ENCODE peak calls at places on chromosomes 4 and X, in seven cellular contexts. I is PC-9, J is astrocyte, N is GM23338, Z is endothelial cell of umbilical vein, B is H9, W is OCI-LY7. G is an unnamed sample.

GRCh38 chr4:8409271-8410065 is 31.1 kb downstream of the ACOX3 start:
- DNase-seq in I (peak; percentile 15), J (no peak), N (no peak), Z (no peak), B (no peak), W (no peak), G (peak; percentile 48)

GRCh38 chrX:105869676-105870075 is 47.3 kb downstream of the NRK start:
- DNase-seq in I (no peak), J (peak; percentile 33), N (no peak), Z (no peak), B (no peak), W (no peak), G (no peak)

GRCh38 chr4:83025563-83025962 is 9.4 kb upstream of the COPS4 start:
- DNase-seq in I (no peak), J (no peak), N (no peak), Z (no peak), B (no peak), W (peak; percentile 30), G (no peak)

GRCh38 chrX:30971761-30972603 is 82.9 kb upstream of the TAB3 start:
- DNase-seq in I (peak; percentile 3), J (peak; percentile 18), N (peak; percentile 51), Z (peak; percentile 23), B (peak; percentile 42), W (peak; percentile 54), G (peak; percentile 66)

GRCh38 chrX:44731160-44731559 is 112.7 kb upstream of the DUSP21 start:
- DNase-seq in I (no peak), J (no peak), N (no peak), Z (no peak), B (no peak), W (no peak), G (peak; percentile 40)

GRCh38 chr4:86032476-86033022 is 327.3 kb downstream of the MAPK10 start:
- DNase-seq in I (peak; percentile 12), J (peak; percentile 95), N (no peak), Z (no peak), B (no peak), W (no peak), G (peak; percentile 93)

GRCh38 chr4:39259571-39260330 is 77.4 kb downstream of the WDR19 start:
- DNase-seq in I (no peak), J (peak; percentile 81), N (no peak), Z (peak; percentile 68), B (no peak), W (no peak), G (peak; percentile 56)

GRCh38 chr4:15755781-15756180 is 22.3 kb upstream of the CD38 start:
- DNase-seq in I (no peak), J (no peak), N (no peak), Z (no peak), B (no peak), W (no peak), G (no peak)

GRCh38 chr4:127479031-127479622 is 153.6 kb upstream of the INTU start:
- DNase-seq in I (no peak), J (peak; percentile 22), N (peak; percentile 76), Z (peak; percentile 22), B (no peak), W (peak; percentile 30), G (peak; percentile 67)

GRCh38 chrX:37455381-37455780 is 106.2 kb downstream of the PRRG1 start:
- DNase-seq in I (no peak), J (no peak), N (no peak), Z (no peak), B (no peak), W (no peak), G (no peak)

GRCh38 chr4:185238261-185238681 is 28.9 kb downstream of the SNX25 start:
- DNase-seq in I (no peak), J (peak; percentile 83), N (no peak), Z (no peak), B (no peak), W (no peak), G (peak; percentile 88)
- H3K79me2 ChIP-seq in I (peaks cover 8% of the 10 kb centered on the region), J (peaks cover 49% of the 10 kb centered on the region), N (peaks cover 61% of the 10 kb centered on the region), Z (peaks cover 17% of the 10 kb centered on the region), B (no peaks in the 10 kb centered on the region), W (peaks cover 33% of the 10 kb centered on the region), G (peaks cover 67% of the 10 kb centered on the region)

GRCh38 chr4:156945532-156945931 is 26.1 kb downstream of the PDGFC start:
- DNase-seq in I (no peak), J (peak; percentile 48), N (no peak), Z (peak; percentile 50), B (no peak), W (no peak), G (peak; percentile 66)

GRCh38 chr4:156939801-156940200 is 31.8 kb downstream of the PDGFC start:
- DNase-seq in I (no peak), J (no peak), N (no peak), Z (peak; percentile 30), B (no peak), W (no peak), G (peak; percentile 53)

GRCh38 chr4:156946508-156947197 is 24.9 kb downstream of the PDGFC start:
- DNase-seq in I (no peak), J (peak; percentile 99), N (no peak), Z (peak; percentile 89), B (no peak), W (no peak), G (peak; percentile 99)

GRCh38 chr4:156941940-156942548 is 29.6 kb downstream of the PDGFC start:
- DNase-seq in I (peak; percentile 37), J (peak; percentile 95), N (peak; percentile 78), Z (peak; percentile 88), B (peak; percentile 53), W (no peak), G (no peak)

GRCh38 chr4:156942991-156943390 is 28.6 kb downstream of the PDGFC start:
- DNase-seq in I (no peak), J (no peak), N (no peak), Z (no peak), B (no peak), W (no peak), G (no peak)
- H3K79me2 ChIP-seq in I (no peaks in the 10 kb centered on the region), J (peaks cover 89% of the 10 kb centered on the region), N (no peaks in the 10 kb centered on the region), Z (peaks cover 2% of the 10 kb centered on the region), B (no peaks in the 10 kb centered on the region), W (no peaks in the 10 kb centered on the region), G (peaks cover 80% of the 10 kb centered on the region)

DNA sequence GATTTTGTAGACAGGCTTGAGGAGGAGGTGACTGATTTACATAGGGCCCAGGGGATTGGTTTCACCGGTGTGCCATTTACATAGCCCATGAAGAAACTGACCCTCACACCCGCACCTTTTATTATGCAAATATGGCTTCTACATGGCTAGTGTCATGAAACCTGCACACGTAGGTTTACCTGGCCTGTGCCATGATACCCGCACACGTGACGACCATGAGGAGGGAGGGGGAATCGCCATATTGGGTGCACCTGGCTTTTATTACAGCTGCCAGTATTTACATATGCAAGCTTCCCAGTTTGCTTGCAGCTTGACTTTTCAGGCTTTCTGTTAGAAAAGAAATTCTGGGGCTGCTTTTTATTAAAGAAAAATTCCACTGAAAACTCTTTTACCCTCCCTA is 359.7 kb downstream of the ADAM29 start:
- DNase-seq in I (no peak), J (no peak), N (peak; percentile 68), Z (no peak), B (peak; percentile 39), W (no peak), G (no peak)
- H3K79me2 ChIP-seq in I (no peaks in the 10 kb centered on the region), J (no peaks in the 10 kb centered on the region), N (no peaks in the 10 kb centered on the region), Z (no peaks in the 10 kb centered on the region), B (no peaks in the 10 kb centered on the region), W (no peaks in the 10 kb centered on the region), G (no peaks in the 10 kb centered on the region)

GRCh38 chrX:16718824-16719333 is 533 bp upstream of the SYAP1 start:
- DNase-seq in I (no peak), J (no peak), N (no peak), Z (no peak), B (no peak), W (no peak), G (no peak)

GRCh38 chrX:16725067-16725466 is 5.7 kb downstream of the SYAP1 start:
- DNase-seq in I (no peak), J (no peak), N (no peak), Z (no peak), B (no peak), W (no peak), G (no peak)

GRCh38 chrX:16719334-16720084 is at the start of gene SYAP1:
- DNase-seq in I (peak; percentile 96), J (peak; percentile 96), N (peak; percentile 93), Z (peak; percentile 95), B (peak; percentile 99), W (peak; percentile 91), G (peak; percentile 94)

GRCh38 chrX:16727637-16728036 is 8.2 kb downstream of the SYAP1 start:
- DNase-seq in I (no peak), J (no peak), N (no peak), Z (no peak), B (no peak), W (no peak), G (no peak)

GRCh38 chrX:16722481-16722880 is 3.1 kb downstream of the SYAP1 start:
- DNase-seq in I (no peak), J (no peak), N (no peak), Z (no peak), B (no peak), W (no peak), G (peak; percentile 6)
- H3K79me2 ChIP-seq in I (peaks cover 69% of the 10 kb centered on the region), J (peaks cover 68% of the 10 kb centered on the region), N (peaks cover 76% of the 10 kb centered on the region), Z (peaks cover 34% of the 10 kb centered on the region), B (peaks cover 34% of the 10 kb centered on the region), W (peaks cover 39% of the 10 kb centered on the region), G (peaks cover 76% of the 10 kb centered on the region)

DNA sequence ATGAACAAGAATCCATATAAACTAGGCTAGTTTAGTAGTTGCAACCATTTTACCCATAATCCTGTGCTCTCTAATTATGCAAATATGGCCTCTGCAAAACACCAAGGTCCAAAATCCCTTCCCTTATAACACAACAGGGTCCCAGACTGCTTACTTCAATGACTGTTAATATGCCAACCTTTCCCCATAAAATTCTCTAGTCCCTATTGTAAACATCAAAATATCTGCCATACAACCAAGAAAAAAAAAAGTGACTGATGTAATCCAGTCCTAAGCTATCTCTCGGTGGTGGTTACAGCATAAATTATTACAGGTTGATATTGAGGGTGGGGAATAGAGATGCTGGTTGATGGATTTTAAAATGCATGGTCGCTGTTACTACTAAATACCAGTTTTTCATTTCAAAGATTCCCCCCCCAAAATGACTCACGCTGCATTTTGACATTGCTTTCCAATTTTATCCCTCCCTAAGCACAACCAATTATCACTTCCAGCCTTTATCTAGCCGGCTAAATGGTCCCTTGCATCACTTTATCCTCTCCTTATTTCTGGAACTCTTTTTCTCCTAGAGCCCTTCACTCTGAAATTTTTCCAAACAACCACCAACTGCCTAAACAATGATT is 44.8 kb downstream of the TSPAN5 start:
- DNase-seq in I (no peak), J (no peak), N (no peak), Z (no peak), B (no peak), W (no peak), G (peak; percentile 62)
- H3K79me2 ChIP-seq in I (peaks cover 43% of the 10 kb centered on the region), J (peaks cover 100% of the 10 kb centered on the region), N (peaks cover 86% of the 10 kb centered on the region), Z (peaks cover 86% of the 10 kb centered on the region), B (peaks cover 2% of the 10 kb centered on the region), W (no peaks in the 10 kb centered on the region), G (peaks cover 100% of the 10 kb centered on the region)

DNA sequence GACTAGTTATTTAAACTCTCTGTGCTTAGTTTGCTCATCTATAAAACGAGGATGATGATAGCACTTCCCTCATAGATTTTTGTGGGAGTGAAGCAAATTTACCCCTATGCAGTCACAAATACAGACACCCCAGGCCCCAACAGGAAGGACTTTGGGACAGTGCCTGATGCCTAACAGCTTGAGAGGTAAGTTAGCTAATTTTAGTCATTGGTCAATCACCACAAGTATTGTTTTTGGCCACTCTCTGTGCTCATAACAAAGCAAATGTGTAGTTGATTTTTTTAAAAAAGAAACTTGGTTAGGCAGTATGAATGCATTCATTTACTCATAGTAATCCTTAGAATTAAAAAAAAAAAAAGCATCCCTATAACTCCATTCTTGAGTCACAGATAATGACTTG is 1590.7 kb upstream of the TENM3 start:
- DNase-seq in I (no peak), J (no peak), N (no peak), Z (no peak), B (no peak), W (no peak), G (no peak)
- H3K79me2 ChIP-seq in I (no peaks in the 10 kb centered on the region), J (no peaks in the 10 kb centered on the region), N (no peaks in the 10 kb centered on the region), Z (no peaks in the 10 kb centered on the region), B (no peaks in the 10 kb centered on the region), W (no peaks in the 10 kb centered on the region), G (no peaks in the 10 kb centered on the region)